ENCODE peak calls at places on chromosomes 1 and 21, in four cellular contexts. O, P, X and F are unnamed samples.

GRCh38 chr1:21939650-21940374 is 2.7 kb upstream of the HSPG2 start:
- DNase-seq in O (no peak), P (peak; percentile 92), X (no peak), F (no peak)

GRCh38 chr1:18246543-18246942 is 138.9 kb downstream of the IGSF21 start:
- DNase-seq in O (no peak), P (no peak), X (no peak), F (no peak)

GRCh38 chr1:47703161-47703825 is 265.4 kb downstream of the FOXD2 start:
- DNase-seq in O (no peak), P (no peak), X (no peak), F (no peak)

GRCh38 chr1:83995649-83996048 is 3.3 kb downstream of the TTLL7 start:
- DNase-seq in O (no peak), P (no peak), X (no peak), F (no peak)

GRCh38 chr1:7108251-7108650 is 323.0 kb downstream of the CAMTA1 start:
- DNase-seq in O (no peak), P (no peak), X (no peak), F (no peak)

GRCh38 chr1:27436204-27437159 is 44.1 kb downstream of the GPR3 start:
- DNase-seq in O (no peak), P (peak; percentile 23), X (no peak), F (no peak)

GRCh38 chr1:95004013-95004412 is 68.7 kb downstream of the ALG14 start:
- DNase-seq in O (no peak), P (no peak), X (no peak), F (no peak)

GRCh38 chr1:38064232-38064903 is 17.8 kb upstream of the POU3F1 start:
- DNase-seq in O (no peak), P (peak; percentile 69), X (no peak), F (no peak)

GRCh38 chr21:42681296-42682206 is 28.1 kb downstream of the PDE9A start:
- DNase-seq in O (peak; percentile 61), P (no peak), X (no peak), F (no peak)

GRCh38 chr1:241156231-241156965 is 200.6 kb downstream of the RGS7 start:
- DNase-seq in O (no peak), P (peak; percentile 9), X (no peak), F (no peak)

GRCh38 chr1:201307760-201308499 is 24.6 kb downstream of the PKP1 start:
- DNase-seq in O (no peak), P (no peak), X (no peak), F (no peak)

GRCh38 chr1:228207851-228208821 is at the start of gene OBSCN:
- DNase-seq in O (no peak), P (no peak), X (no peak), F (no peak)

GRCh38 chr1:87463917-87464565 is 135.4 kb downstream of the LMO4 start:
- DNase-seq in O (peak; percentile 4), P (no peak), X (no peak), F (no peak)

GRCh38 chr1:169584483-169585144 is 1.7 kb downstream of the F5 start:
- DNase-seq in O (peak; percentile 26), P (no peak), X (no peak), F (no peak)

GRCh38 chr1:167651161-167651693 is 21.2 kb downstream of the RCSD1 start:
- DNase-seq in O (peak; percentile 43), P (no peak), X (no peak), F (no peak)

GRCh38 chr1:180994262-180994661 is 28.4 kb downstream of the STX6 start:
- DNase-seq in O (peak; percentile 29), P (no peak), X (no peak), F (no peak)